ENCODE peak calls at places on chromosomes 6 and 20, in nine cellular contexts. One of them, this sample, is unnamed. For H3K9me3, the result is how much of the 10 kb centered on the place peaks cover.

GRCh38 chr6:94300424-94301144 is 881.2 kb upstream of the EPHA7 start:
- DNase-seq in hepatocyte: no peak
- DNase-seq in pancreas: no peak
- DNase-seq in fibroblast of lung: no peak
- DNase-seq in neuronal stem cell: no peak
- DNase-seq in cardiac muscle cell: peak
- DNase-seq in adipocyte: no peak
- DNase-seq in CD8-positive, alpha-beta T cell: no peak
- DNase-seq in transverse colon: no peak
- DNase-seq in this sample: no peak

GRCh38 chr6:107817784-107818183 is 6.3 kb downstream of the SCML4 start:
- DNase-seq in hepatocyte: no peak
- DNase-seq in pancreas: no peak
- DNase-seq in fibroblast of lung: no peak
- DNase-seq in neuronal stem cell: no peak
- DNase-seq in cardiac muscle cell: no peak
- DNase-seq in adipocyte: no peak
- DNase-seq in CD8-positive, alpha-beta T cell: no peak
- DNase-seq in transverse colon: no peak
- DNase-seq in this sample: no peak

GRCh38 chr6:44960898-44961297 is 367.2 kb upstream of the RUNX2 start:
- DNase-seq in hepatocyte: peak
- DNase-seq in pancreas: no peak
- DNase-seq in fibroblast of lung: peak
- DNase-seq in neuronal stem cell: no peak
- DNase-seq in cardiac muscle cell: no peak
- DNase-seq in adipocyte: no peak
- DNase-seq in CD8-positive, alpha-beta T cell: no peak
- DNase-seq in transverse colon: no peak
- DNase-seq in this sample: no peak

GRCh38 chr6:71383891-71384489 is 95.4 kb downstream of the OGFRL1 start:
- DNase-seq in hepatocyte: peak
- DNase-seq in pancreas: no peak
- DNase-seq in fibroblast of lung: peak
- DNase-seq in neuronal stem cell: peak
- DNase-seq in cardiac muscle cell: peak
- DNase-seq in adipocyte: peak
- DNase-seq in CD8-positive, alpha-beta T cell: no peak
- DNase-seq in transverse colon: no peak
- DNase-seq in this sample: no peak

GRCh38 chr6:144756469-144756868 is 471.3 kb downstream of the UTRN start:
- DNase-seq in hepatocyte: no peak
- DNase-seq in pancreas: no peak
- DNase-seq in fibroblast of lung: no peak
- DNase-seq in neuronal stem cell: no peak
- DNase-seq in cardiac muscle cell: no peak
- DNase-seq in adipocyte: no peak
- DNase-seq in CD8-positive, alpha-beta T cell: no peak
- DNase-seq in transverse colon: no peak
- DNase-seq in this sample: no peak

GRCh38 chr6:37056439-37057127 is 51.1 kb downstream of the FGD2 start:
- DNase-seq in hepatocyte: peak
- DNase-seq in pancreas: no peak
- DNase-seq in fibroblast of lung: peak
- DNase-seq in neuronal stem cell: no peak
- DNase-seq in cardiac muscle cell: no peak
- DNase-seq in adipocyte: peak
- DNase-seq in CD8-positive, alpha-beta T cell: no peak
- DNase-seq in transverse colon: no peak
- DNase-seq in this sample: no peak

GRCh38 chr6:14818422-14818884 is 427.4 kb upstream of the JARID2 start:
- DNase-seq in hepatocyte: no peak
- DNase-seq in pancreas: no peak
- DNase-seq in fibroblast of lung: no peak
- DNase-seq in neuronal stem cell: no peak
- DNase-seq in cardiac muscle cell: no peak
- DNase-seq in adipocyte: no peak
- DNase-seq in CD8-positive, alpha-beta T cell: no peak
- DNase-seq in transverse colon: peak
- DNase-seq in this sample: no peak

GRCh38 chr20:17281478-17281877 is 54.6 kb downstream of the PCSK2 start:
- DNase-seq in hepatocyte: peak
- DNase-seq in pancreas: peak
- DNase-seq in fibroblast of lung: no peak
- DNase-seq in neuronal stem cell: no peak
- DNase-seq in cardiac muscle cell: peak
- DNase-seq in adipocyte: peak
- DNase-seq in CD8-positive, alpha-beta T cell: no peak
- DNase-seq in transverse colon: no peak
- DNase-seq in this sample: peak

GRCh38 chr6:146651482-146651863 is 52.7 kb downstream of the ADGB start:
- DNase-seq in hepatocyte: no peak
- DNase-seq in pancreas: no peak
- DNase-seq in fibroblast of lung: no peak
- DNase-seq in neuronal stem cell: no peak
- DNase-seq in cardiac muscle cell: no peak
- DNase-seq in adipocyte: no peak
- DNase-seq in CD8-positive, alpha-beta T cell: no peak
- DNase-seq in transverse colon: no peak
- DNase-seq in this sample: no peak

GRCh38 chr20:50210066-50210619 is 19.5 kb downstream of the CEBPB start:
- DNase-seq in hepatocyte: no peak
- DNase-seq in pancreas: peak
- DNase-seq in fibroblast of lung: no peak
- DNase-seq in neuronal stem cell: no peak
- DNase-seq in cardiac muscle cell: no peak
- DNase-seq in adipocyte: no peak
- DNase-seq in CD8-positive, alpha-beta T cell: no peak
- DNase-seq in transverse colon: no peak
- DNase-seq in this sample: no peak

GRCh38 chr6:125728739-125729138 is 20.7 kb upstream of the HEY2 start:
- DNase-seq in hepatocyte: peak
- DNase-seq in pancreas: no peak
- DNase-seq in fibroblast of lung: no peak
- DNase-seq in neuronal stem cell: no peak
- DNase-seq in cardiac muscle cell: peak
- DNase-seq in adipocyte: no peak
- DNase-seq in CD8-positive, alpha-beta T cell: no peak
- DNase-seq in transverse colon: no peak
- DNase-seq in this sample: no peak

GRCh38 chr20:32629813-32630212 is 43.9 kb downstream of the C20orf203 start:
- DNase-seq in hepatocyte: no peak
- DNase-seq in pancreas: no peak
- DNase-seq in fibroblast of lung: no peak
- DNase-seq in neuronal stem cell: no peak
- DNase-seq in cardiac muscle cell: no peak
- DNase-seq in adipocyte: no peak
- DNase-seq in CD8-positive, alpha-beta T cell: no peak
- DNase-seq in transverse colon: no peak
- DNase-seq in this sample: no peak

GRCh38 chr6:132798820-132799538 is 542 bp upstream of the SLC18B1 start:
- DNase-seq in hepatocyte: peak
- DNase-seq in pancreas: peak
- DNase-seq in fibroblast of lung: peak
- DNase-seq in neuronal stem cell: peak
- DNase-seq in cardiac muscle cell: peak
- DNase-seq in adipocyte: peak
- DNase-seq in CD8-positive, alpha-beta T cell: peak
- DNase-seq in transverse colon: peak
- DNase-seq in this sample: no peak

GRCh38 chr20:38935967-38936407 is 9.8 kb downstream of the FAM83D start:
- DNase-seq in hepatocyte: no peak
- DNase-seq in pancreas: no peak
- DNase-seq in fibroblast of lung: no peak
- DNase-seq in neuronal stem cell: no peak
- DNase-seq in cardiac muscle cell: no peak
- DNase-seq in adipocyte: no peak
- DNase-seq in CD8-positive, alpha-beta T cell: no peak
- DNase-seq in transverse colon: no peak
- DNase-seq in this sample: no peak

GRCh38 chr6:147856687-147857086 is 348.2 kb downstream of the SAMD5 start:
- DNase-seq in hepatocyte: no peak
- DNase-seq in pancreas: no peak
- DNase-seq in fibroblast of lung: no peak
- DNase-seq in neuronal stem cell: no peak
- DNase-seq in cardiac muscle cell: no peak
- DNase-seq in adipocyte: no peak
- DNase-seq in CD8-positive, alpha-beta T cell: no peak
- DNase-seq in transverse colon: no peak
- DNase-seq in this sample: no peak

GRCh38 chr6:24270011-24270410 is 87.8 kb downstream of the DCDC2 start:
- DNase-seq in hepatocyte: no peak
- DNase-seq in pancreas: no peak
- DNase-seq in fibroblast of lung: no peak
- DNase-seq in neuronal stem cell: no peak
- DNase-seq in cardiac muscle cell: no peak
- DNase-seq in adipocyte: no peak
- DNase-seq in CD8-positive, alpha-beta T cell: no peak
- DNase-seq in transverse colon: no peak
- DNase-seq in this sample: no peak

GRCh38 chr20:645318-646106 is 7.5 kb downstream of the SRXN1 start:
- DNase-seq in hepatocyte: peak
- DNase-seq in pancreas: peak
- DNase-seq in fibroblast of lung: peak
- DNase-seq in neuronal stem cell: peak
- DNase-seq in cardiac muscle cell: peak
- DNase-seq in adipocyte: peak
- DNase-seq in CD8-positive, alpha-beta T cell: peak
- DNase-seq in transverse colon: peak
- DNase-seq in this sample: peak

GRCh38 chr6:27617046-27617687 is 144.3 kb upstream of the ZNF184 start:
- DNase-seq in hepatocyte: no peak
- DNase-seq in pancreas: no peak
- DNase-seq in fibroblast of lung: peak
- DNase-seq in neuronal stem cell: no peak
- DNase-seq in cardiac muscle cell: peak
- DNase-seq in adipocyte: peak
- DNase-seq in CD8-positive, alpha-beta T cell: no peak
- DNase-seq in transverse colon: no peak
- DNase-seq in this sample: no peak

GRCh38 chr20:37630161-37630560 is 63.7 kb upstream of the CTNNBL1 start:
- DNase-seq in hepatocyte: peak
- DNase-seq in pancreas: no peak
- DNase-seq in fibroblast of lung: no peak
- DNase-seq in neuronal stem cell: no peak
- DNase-seq in cardiac muscle cell: peak
- DNase-seq in adipocyte: no peak
- DNase-seq in CD8-positive, alpha-beta T cell: no peak
- DNase-seq in transverse colon: no peak
- DNase-seq in this sample: no peak

GRCh38 chr6:107318100-107318736 is 141.1 kb downstream of the PDSS2 start:
- DNase-seq in hepatocyte: peak
- DNase-seq in pancreas: peak
- DNase-seq in fibroblast of lung: peak
- DNase-seq in neuronal stem cell: peak
- DNase-seq in cardiac muscle cell: peak
- DNase-seq in adipocyte: peak
- DNase-seq in CD8-positive, alpha-beta T cell: no peak
- DNase-seq in transverse colon: peak
- DNase-seq in this sample: peak

GRCh38 chr6:26187981-26188635 is 100.9 kb downstream of the HFE start:
- DNase-seq in hepatocyte: peak
- DNase-seq in pancreas: no peak
- DNase-seq in fibroblast of lung: peak
- DNase-seq in neuronal stem cell: no peak
- DNase-seq in cardiac muscle cell: peak
- DNase-seq in adipocyte: peak
- DNase-seq in CD8-positive, alpha-beta T cell: peak
- DNase-seq in transverse colon: peak
- DNase-seq in this sample: no peak

GRCh38 chr6:41663558-41663957 is 25.3 kb downstream of the MDFI start:
- DNase-seq in hepatocyte: no peak
- DNase-seq in pancreas: no peak
- DNase-seq in fibroblast of lung: no peak
- DNase-seq in neuronal stem cell: no peak
- DNase-seq in cardiac muscle cell: no peak
- DNase-seq in adipocyte: no peak
- DNase-seq in CD8-positive, alpha-beta T cell: no peak
- DNase-seq in transverse colon: no peak
- DNase-seq in this sample: no peak

DNA sequence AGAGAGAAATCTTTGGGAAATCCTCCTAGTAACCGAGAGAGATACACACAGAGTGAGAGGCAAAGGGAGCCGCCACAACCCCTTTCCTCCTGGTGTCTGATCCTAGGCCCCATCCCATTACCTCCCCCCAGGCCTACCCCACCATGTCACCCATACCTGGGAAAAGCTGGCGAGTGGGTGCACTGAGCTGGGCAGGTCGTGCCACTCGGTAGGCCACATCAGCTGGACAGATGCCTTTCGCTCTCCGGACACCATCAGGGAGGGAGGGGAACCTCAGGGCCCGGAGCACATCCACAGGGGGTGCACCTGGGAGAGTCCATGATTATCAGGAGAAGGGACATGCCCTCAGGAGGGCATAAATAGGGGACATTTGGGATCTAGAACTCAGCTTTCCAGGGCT is 3.1 kb downstream of the COL11A2 start:
- DNase-seq in hepatocyte: no peak
- DNase-seq in pancreas: no peak
- DNase-seq in fibroblast of lung: no peak
- DNase-seq in neuronal stem cell: no peak
- DNase-seq in cardiac muscle cell: no peak
- DNase-seq in adipocyte: no peak
- DNase-seq in CD8-positive, alpha-beta T cell: no peak
- DNase-seq in transverse colon: no peak
- DNase-seq in this sample: no peak
- H3K9me3 ChIP-seq in hepatocyte: under half
- H3K9me3 ChIP-seq in pancreas: under half
- H3K9me3 ChIP-seq in fibroblast of lung: under half
- H3K9me3 ChIP-seq in neuronal stem cell: under half
- H3K9me3 ChIP-seq in cardiac muscle cell: under half
- H3K9me3 ChIP-seq in adipocyte: under half
- H3K9me3 ChIP-seq in CD8-positive, alpha-beta T cell: under half
- H3K9me3 ChIP-seq in transverse colon: under half
- H3K9me3 ChIP-seq in this sample: under half

GRCh38 chr6:140160909-140161308 is 786.5 kb upstream of the CITED2 start:
- DNase-seq in hepatocyte: no peak
- DNase-seq in pancreas: no peak
- DNase-seq in fibroblast of lung: no peak
- DNase-seq in neuronal stem cell: no peak
- DNase-seq in cardiac muscle cell: no peak
- DNase-seq in adipocyte: no peak
- DNase-seq in CD8-positive, alpha-beta T cell: no peak
- DNase-seq in transverse colon: no peak
- DNase-seq in this sample: no peak
- H3K9me3 ChIP-seq in hepatocyte: under half
- H3K9me3 ChIP-seq in pancreas: under half
- H3K9me3 ChIP-seq in fibroblast of lung: under half
- H3K9me3 ChIP-seq in neuronal stem cell: under half
- H3K9me3 ChIP-seq in cardiac muscle cell: under half
- H3K9me3 ChIP-seq in adipocyte: under half
- H3K9me3 ChIP-seq in CD8-positive, alpha-beta T cell: under half
- H3K9me3 ChIP-seq in transverse colon: under half
- H3K9me3 ChIP-seq in this sample: under half

GRCh38 chr6:169470790-169471189 is 217.1 kb upstream of the THBS2 start:
- DNase-seq in hepatocyte: no peak
- DNase-seq in pancreas: no peak
- DNase-seq in fibroblast of lung: no peak
- DNase-seq in neuronal stem cell: no peak
- DNase-seq in cardiac muscle cell: no peak
- DNase-seq in adipocyte: no peak
- DNase-seq in CD8-positive, alpha-beta T cell: no peak
- DNase-seq in transverse colon: no peak
- DNase-seq in this sample: no peak
- H3K9me3 ChIP-seq in hepatocyte: under half
- H3K9me3 ChIP-seq in pancreas: under half
- H3K9me3 ChIP-seq in fibroblast of lung: under half
- H3K9me3 ChIP-seq in neuronal stem cell: under half
- H3K9me3 ChIP-seq in cardiac muscle cell: under half
- H3K9me3 ChIP-seq in adipocyte: under half
- H3K9me3 ChIP-seq in CD8-positive, alpha-beta T cell: under half
- H3K9me3 ChIP-seq in transverse colon: under half
- H3K9me3 ChIP-seq in this sample: under half

GRCh38 chr20:41553142-41553879 is 64.9 kb downstream of the CHD6 start:
- DNase-seq in hepatocyte: no peak
- DNase-seq in pancreas: no peak
- DNase-seq in fibroblast of lung: no peak
- DNase-seq in neuronal stem cell: no peak
- DNase-seq in cardiac muscle cell: no peak
- DNase-seq in adipocyte: no peak
- DNase-seq in CD8-positive, alpha-beta T cell: no peak
- DNase-seq in transverse colon: no peak
- DNase-seq in this sample: no peak
- H3K9me3 ChIP-seq in hepatocyte: under half
- H3K9me3 ChIP-seq in pancreas: under half
- H3K9me3 ChIP-seq in fibroblast of lung: under half
- H3K9me3 ChIP-seq in neuronal stem cell: under half
- H3K9me3 ChIP-seq in cardiac muscle cell: under half
- H3K9me3 ChIP-seq in adipocyte: under half
- H3K9me3 ChIP-seq in CD8-positive, alpha-beta T cell: under half
- H3K9me3 ChIP-seq in transverse colon: under half
- H3K9me3 ChIP-seq in this sample: under half